ENCODE peak calls at places on chromosomes 2 and 18, in seven cellular contexts. O is iris pigment epithelial cell; P is breast epithelium; X is NCI-H510A treated with DMSO at 0.1 percent for 48 hours; K is HCT116; S is effector memory CD4-positive, alpha-beta T cell; T is AG09319. J is an unnamed sample.

GRCh38 chr2:211133766-211134165 is 577.4 kb downstream of the CPS1 start:
- DNase-seq in T (no peak), K (no peak), P (no peak), O (peak), X (no peak), S (no peak), J (no peak)

GRCh38 chr18:63319383-63320040 is at the start of gene BCL2:
- DNase-seq in K (no peak), S (no peak), T (peak), X (peak), O (peak), P (peak), J (peak)

GRCh38 chr2:111029135-111029927 is 91.4 kb upstream of the BCL2L11 start:
- DNase-seq in S (no peak), K (no peak), X (no peak), O (no peak), P (no peak), T (no peak), J (no peak)

GRCh38 chr2:36445191-36445590 is 89.6 kb downstream of the CRIM1 start:
- DNase-seq in P (no peak), K (no peak), X (no peak), T (no peak), O (peak), S (no peak), J (no peak)

GRCh38 chr2:113861740-113862139 is 28.1 kb upstream of the ACTR3 start:
- DNase-seq in P (no peak), O (no peak), X (no peak), T (no peak), S (no peak), K (no peak), J (no peak)

GRCh38 chr18:21330122-21330701 is 88.2 kb downstream of the GREB1L start:
- DNase-seq in S (no peak), P (no peak), T (peak), O (peak), K (peak), X (no peak), J (no peak)

GRCh38 chr18:9998330-9998729 is 84.5 kb downstream of the VAPA start:
- DNase-seq in S (no peak), K (no peak), O (no peak), P (no peak), T (no peak), X (no peak), J (no peak)

GRCh38 chr2:36770542-36771287 is 74.2 kb downstream of the VIT start:
- DNase-seq in O (peak), T (no peak), K (peak), P (no peak), X (peak), S (no peak), J (peak)

GRCh38 chr2:234437642-234438321 is 59.1 kb downstream of the ARL4C start:
- DNase-seq in S (no peak), P (peak), X (no peak), K (no peak), O (no peak), T (no peak), J (peak)

GRCh38 chr2:133235959-133236358 is 332.3 kb downstream of the NCKAP5 start:
- DNase-seq in P (no peak), K (no peak), O (peak), T (no peak), S (no peak), X (no peak), J (no peak)

GRCh38 chr2:26324903-26325302 is 21.0 kb upstream of the SELENOI start:
- DNase-seq in S (no peak), O (no peak), K (no peak), X (no peak), P (no peak), T (no peak), J (no peak)

GRCh38 chr18:48994044-48994651 is 43.4 kb upstream of the SMAD7 start:
- DNase-seq in S (no peak), O (peak), T (peak), X (no peak), P (no peak), K (no peak), J (no peak)

GRCh38 chr2:190809876-190810525 is 70.6 kb upstream of the GLS start:
- DNase-seq in P (no peak), K (no peak), X (no peak), S (no peak), O (no peak), T (no peak), J (no peak)

GRCh38 chr2:60633615-60634014 is 80.2 kb upstream of the BCL11A start:
- DNase-seq in K (no peak), X (no peak), O (no peak), S (no peak), P (no peak), T (no peak), J (peak)

GRCh38 chr18:79875931-79876461 is 75.5 kb downstream of the SLC66A2 start:
- DNase-seq in X (no peak), P (no peak), T (no peak), S (no peak), K (no peak), O (no peak), J (no peak)

GRCh38 chr2:196725218-196725617 is 74.3 kb downstream of the GTF3C3 start:
- DNase-seq in P (no peak), K (no peak), X (no peak), T (no peak), S (no peak), O (peak), J (no peak)

GRCh38 chr2:105081006-105081701 is 43.3 kb downstream of the MRPS9 start:
- DNase-seq in S (no peak), K (no peak), O (peak), P (no peak), T (no peak), X (no peak), J (no peak)

GRCh38 chr18:79507076-79507545 is 111.4 kb downstream of the NFATC1 start:
- DNase-seq in K (no peak), T (no peak), P (peak), X (no peak), O (peak), S (no peak), J (no peak)

GRCh38 chr18:40739029-40739428 is 1216.0 kb upstream of the PIK3C3 start:
- DNase-seq in S (no peak), K (no peak), O (no peak), P (no peak), X (no peak), T (no peak), J (no peak)

GRCh38 chr2:241802421-241802749 is 6.6 kb upstream of the NEU4 start:
- DNase-seq in P (no peak), X (no peak), O (no peak), S (no peak), K (no peak), T (no peak), J (no peak)

GRCh38 chr18:2846241-2846637 is 567 bp upstream of the EMILIN2 start:
- DNase-seq in T (no peak), P (no peak), X (no peak), K (no peak), O (peak), S (no peak), J (no peak)

GRCh38 chr2:173075056-173075780 is 428 bp upstream of the MAP3K20 start:
- DNase-seq in P (no peak), S (no peak), X (peak), T (no peak), K (no peak), O (no peak), J (peak)

GRCh38 chr2:108253106-108253505 is 13.3 kb downstream of the SULT1C3 start:
- DNase-seq in T (no peak), S (no peak), K (no peak), P (no peak), X (no peak), O (peak), J (no peak)

GRCh38 chr2:226995625-226996041 is 159.8 kb downstream of the RHBDD1 start:
- DNase-seq in S (no peak), T (no peak), O (peak), X (no peak), P (peak), K (peak), J (no peak)

GRCh38 chr2:178109813-178110212 is 2.4 kb upstream of the RBM45 start:
- DNase-seq in X (peak), T (no peak), K (peak), O (peak), P (no peak), S (no peak), J (peak)

GRCh38 chr2:37168217-37168981 is 11.6 kb upstream of the EIF2AK2 start:
- DNase-seq in K (peak), O (peak), P (no peak), T (no peak), S (no peak), X (peak), J (peak)

GRCh38 chr2:104429978-104430740 is 423.8 kb upstream of the POU3F3 start:
- DNase-seq in O (no peak), K (no peak), T (no peak), S (no peak), X (peak), P (no peak), J (peak)

GRCh38 chr2:179410552-179411356 is 146.1 kb upstream of the SESTD1 start:
- DNase-seq in K (peak), X (peak), P (no peak), T (peak), S (no peak), O (peak), J (peak)

GRCh38 chr2:218567797-218568189 is 358 bp downstream of the USP37 start:
- DNase-seq in P (no peak), T (no peak), X (peak), K (no peak), O (peak), S (no peak), J (peak)

GRCh38 chr18:21458322-21458721 is 142.2 kb downstream of the ESCO1 start:
- DNase-seq in T (no peak), X (no peak), O (no peak), P (no peak), S (no peak), K (no peak), J (no peak)

GRCh38 chr2:41779873-41780272 is 267.9 kb upstream of the PKDCC start:
- DNase-seq in X (no peak), P (no peak), O (no peak), K (no peak), S (no peak), T (no peak), J (no peak)

GRCh38 chr18:52426041-52426440 is 86.0 kb downstream of the DCC start:
- DNase-seq in P (no peak), K (no peak), O (no peak), S (no peak), X (no peak), T (no peak), J (no peak)

GRCh38 chr2:119279666-119280065 is 56.0 kb downstream of the STEAP3 start:
- DNase-seq in O (no peak), X (no peak), P (no peak), S (no peak), T (no peak), K (no peak), J (no peak)

GRCh38 chr2:150047731-150048130 is 439.7 kb downstream of the RND3 start:
- DNase-seq in S (no peak), O (peak), P (no peak), T (no peak), K (no peak), X (no peak), J (no peak)

GRCh38 chr18:58161659-58162058 is 117.6 kb downstream of the NEDD4L start:
- DNase-seq in K (peak), S (no peak), O (peak), X (peak), P (no peak), T (no peak), J (no peak)

GRCh38 chr2:192398236-192398635 is 203.5 kb upstream of the TMEFF2 start:
- DNase-seq in S (no peak), P (no peak), T (no peak), X (no peak), O (no peak), K (no peak), J (no peak)

GRCh38 chr2:143579456-143579855 is 450.2 kb downstream of the ARHGAP15 start:
- DNase-seq in T (no peak), K (no peak), P (no peak), O (no peak), X (no peak), S (no peak), J (no peak)